ENCODE peak calls at places on chromosomes 1 and 21, in seven cellular contexts. L is A549, P is lung, V is pancreas, R is psoas muscle, X is cardiac muscle cell, K is tibial artery. C is an unnamed sample.
A peak's percentile ranks its signal among the peaks of the same experiment; 100 is the strongest.

GRCh38 chr1:67060811-67061218 is 6.9 kb upstream of the SLC35D1 start:
- DNase-seq in R (no peak), X (no peak), V (no peak), K (peak; percentile 21), L (peak; percentile 32), P (no peak), C (no peak)

GRCh38 chr1:6460349-6461236 is 5.4 kb downstream of the TNFRSF25 start:
- DNase-seq in X (no peak), R (no peak), P (no peak), L (no peak), V (no peak), K (no peak), C (no peak)

GRCh38 chr1:11882814-11883538 is 24.2 kb upstream of the NPPB start:
- DNase-seq in R (peak; percentile 88), V (peak; percentile 76), K (no peak), X (peak; percentile 99), P (peak; percentile 43), L (no peak), C (peak; percentile 87)

GRCh38 chr1:240174734-240175133 is 83.1 kb downstream of the FMN2 start:
- DNase-seq in P (no peak), R (no peak), V (no peak), X (no peak), K (no peak), L (no peak), C (no peak)

GRCh38 chr1:35222322-35223108 is 29.6 kb upstream of the SFPQ start:
- DNase-seq in X (no peak), L (no peak), V (no peak), K (no peak), P (no peak), R (no peak), C (no peak)

GRCh38 chr1:244102051-244102450 is 51.0 kb downstream of the ZBTB18 start:
- DNase-seq in K (no peak), P (no peak), X (no peak), L (no peak), V (no peak), R (no peak), C (no peak)

GRCh38 chr1:151809625-151810556 is 4.7 kb upstream of the LINGO4 start:
- DNase-seq in L (no peak), R (no peak), P (no peak), V (no peak), K (no peak), X (no peak), C (no peak)

GRCh38 chr21:43719748-43720538 is 1.0 kb downstream of the PDXK start:
- DNase-seq in L (no peak), K (no peak), P (no peak), R (peak; percentile 64), V (peak; percentile 77), X (no peak), C (no peak)

GRCh38 chr1:204080163-204080903 is 7.4 kb downstream of the SOX13 start:
- DNase-seq in R (peak; percentile 89), K (peak; percentile 90), V (peak; percentile 83), L (peak; percentile 95), P (peak; percentile 96), X (peak; percentile 87), C (peak; percentile 71)

GRCh38 chr21:31730687-31731111 is 1.2 kb downstream of the SCAF4 start:
- DNase-seq in K (no peak), V (no peak), L (peak; percentile 10), X (peak; percentile 26), R (no peak), P (no peak), C (no peak)

GRCh38 chr21:38319781-38320180 is 63.0 kb downstream of the KCNJ15 start:
- DNase-seq in L (no peak), K (no peak), P (no peak), X (no peak), V (no peak), R (no peak), C (no peak)

GRCh38 chr1:162195567-162195966 is 126.1 kb downstream of the NOS1AP start:
- DNase-seq in R (no peak), L (no peak), K (no peak), X (no peak), V (no peak), P (no peak), C (no peak)

GRCh38 chr1:44031051-44031899 is at the start of gene SLC6A9:
- DNase-seq in V (peak; percentile 75), K (peak; percentile 52), X (peak; percentile 72), L (no peak), R (no peak), P (peak; percentile 78), C (peak; percentile 58)

GRCh38 chr1:204225841-204226745 is 12.3 kb upstream of the GOLT1A start:
- DNase-seq in X (no peak), V (no peak), R (no peak), K (no peak), L (no peak), P (no peak), C (no peak)

GRCh38 chr1:58249371-58249728 is 297.2 kb downstream of the OMA1 start:
- DNase-seq in L (no peak), K (no peak), P (no peak), R (no peak), V (no peak), X (no peak), C (no peak)

GRCh38 chr1:58249729-58250586 is 296.6 kb downstream of the OMA1 start:
- DNase-seq in X (peak; percentile 68), V (peak; percentile 63), R (peak; percentile 50), K (no peak), L (no peak), P (no peak), C (peak; percentile 24)

GRCh38 chr1:58248067-58248466 is 298.5 kb downstream of the OMA1 start:
- DNase-seq in K (no peak), L (no peak), P (no peak), V (no peak), X (no peak), R (no peak), C (no peak)

GRCh38 chr1:58244872-58245271 is 301.7 kb downstream of the OMA1 start:
- DNase-seq in X (peak; percentile 52), V (no peak), P (no peak), L (no peak), R (no peak), K (no peak), C (no peak)

GRCh38 chr1:58246549-58246948 is 300.0 kb downstream of the OMA1 start:
- DNase-seq in P (no peak), L (no peak), K (no peak), X (no peak), V (no peak), R (no peak), C (no peak)
- H3K4me3 ChIP-seq in P (no peak overlapping the region), L (no peak overlapping the region), K (no peak overlapping the region), X (no peak overlapping the region), V (no peak overlapping the region), R (no peak overlapping the region), C (no peak overlapping the region)

GRCh38 chr1:210647406-210648333 is 319.0 kb downstream of the HHAT start:
- DNase-seq in V (no peak), L (no peak), X (no peak), R (no peak), K (no peak), P (no peak), C (no peak)
- H3K27ac ChIP-seq in V (no peak overlapping the region), L (peak overlapping the region; percentile 33), X (no peak overlapping the region), R (no peak overlapping the region), K (no peak overlapping the region), P (no peak overlapping the region), C (no peak overlapping the region)

GRCh38 chr1:225520587-225521227 is 92.9 kb upstream of the LBR start:
- DNase-seq in L (no peak), V (no peak), X (no peak), R (no peak), K (no peak), P (no peak), C (no peak)

GRCh38 chr1:225525377-225525776 is 97.5 kb upstream of the LBR start:
- DNase-seq in K (no peak), X (no peak), P (no peak), L (no peak), R (no peak), V (no peak), C (no peak)

GRCh38 chr1:225526878-225527277 is 99.0 kb upstream of the LBR start:
- DNase-seq in R (no peak), L (no peak), V (no peak), K (no peak), P (no peak), X (no peak), C (no peak)

GRCh38 chr1:225524570-225524969 is 96.7 kb upstream of the LBR start:
- DNase-seq in K (no peak), P (no peak), L (no peak), X (no peak), R (no peak), V (no peak), C (no peak)

DNA sequence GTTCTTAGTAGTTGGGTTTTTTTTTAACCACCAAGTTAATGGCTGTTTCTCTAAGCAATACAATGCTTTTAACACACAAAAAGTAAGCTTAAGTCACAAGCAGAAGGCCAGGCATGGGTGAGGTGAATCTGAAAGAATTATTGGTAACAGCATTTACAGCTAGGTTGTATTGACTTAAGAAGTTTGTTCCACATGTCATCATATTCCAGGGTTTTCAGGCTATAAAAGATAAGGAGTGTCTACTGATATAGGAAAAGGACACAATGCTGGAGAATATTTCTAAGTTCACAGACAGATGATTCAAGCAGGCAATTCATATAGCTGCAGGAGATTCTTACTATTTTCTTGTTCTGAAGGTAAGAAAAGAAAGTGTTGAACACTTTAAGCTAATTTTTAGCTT is 95.4 kb upstream of the LBR start:
- DNase-seq in P (no peak), V (no peak), L (no peak), X (no peak), K (no peak), R (no peak), C (no peak)
- H3K4me3 ChIP-seq in P (no peak overlapping the region), V (no peak overlapping the region), L (no peak overlapping the region), X (no peak overlapping the region), K (no peak overlapping the region), R (peak overlapping the region; percentile 53), C (no peak overlapping the region)

GRCh38 chr1:36721261-36721660 is 238.5 kb upstream of the CSF3R start:
- DNase-seq in X (no peak), V (no peak), P (no peak), R (no peak), L (no peak), K (no peak), C (no peak)
- H3K27ac ChIP-seq in X (no peak overlapping the region), V (no peak overlapping the region), P (no peak overlapping the region), R (no peak overlapping the region), L (no peak overlapping the region), K (no peak overlapping the region), C (no peak overlapping the region)